ENCODE peak calls at places on chromosomes 5 and 9, in seven cellular contexts. Z, S, H, K, M, Q and Y are unnamed samples.

GRCh38 chr9:79592736-79593493 is 21.1 kb downstream of the TLE4 start:
- DNase-seq in Z (no peak), S (no peak), H (no peak), K (no peak), M (no peak), Q (peak; percentile 50), Y (no peak)

GRCh38 chr5:116097301-116097700 is 12.5 kb downstream of the COMMD10 start:
- DNase-seq in Z (no peak), S (no peak), H (no peak), K (no peak), M (no peak), Q (no peak), Y (no peak)

GRCh38 chr9:132039284-132039683 is 40.4 kb downstream of the MED27 start:
- DNase-seq in Z (no peak), S (no peak), H (no peak), K (no peak), M (no peak), Q (no peak), Y (no peak)

GRCh38 chr9:78261403-78262001 is 25.6 kb downstream of the CEP78 start:
- DNase-seq in Z (peak; percentile 8), S (peak; percentile 61), H (no peak), K (peak; percentile 44), M (peak; percentile 76), Q (no peak), Y (no peak)

GRCh38 chr9:113998529-113999255 is 79.4 kb downstream of the AMBP start:
- DNase-seq in Z (no peak), S (peak; percentile 21), H (peak; percentile 29), K (peak; percentile 62), M (peak; percentile 18), Q (no peak), Y (no peak)

GRCh38 chr5:157106668-157107461 is 2.0 kb downstream of the HAVCR2 start:
- DNase-seq in Z (no peak), S (no peak), H (no peak), K (no peak), M (no peak), Q (no peak), Y (no peak)

GRCh38 chr9:135023389-135023788 is 64.1 kb upstream of the OLFM1 start:
- DNase-seq in Z (peak; percentile 12), S (no peak), H (no peak), K (no peak), M (no peak), Q (no peak), Y (no peak)

GRCh38 chr5:144142030-144142825 is 28.2 kb downstream of the YIPF5 start:
- DNase-seq in Z (peak; percentile 12), S (peak; percentile 77), H (peak; percentile 65), K (peak; percentile 62), M (peak; percentile 71), Q (no peak), Y (peak; percentile 11)

GRCh38 chr5:151036556-151036955 is 16.2 kb downstream of the GPX3 start:
- DNase-seq in Z (no peak), S (no peak), H (no peak), K (no peak), M (no peak), Q (no peak), Y (no peak)

GRCh38 chr5:82417776-82418607 is 139.8 kb upstream of the RPS23 start:
- DNase-seq in Z (no peak), S (no peak), H (no peak), K (no peak), M (no peak), Q (no peak), Y (no peak)

GRCh38 chr9:97978706-97979105 is 4.4 kb upstream of the ANP32B start:
- DNase-seq in Z (no peak), S (no peak), H (no peak), K (no peak), M (no peak), Q (no peak), Y (no peak)

GRCh38 chr5:131587541-131587940 is 47.5 kb downstream of the RAPGEF6 start:
- DNase-seq in Z (no peak), S (no peak), H (no peak), K (no peak), M (no peak), Q (no peak), Y (no peak)

GRCh38 chr5:38543074-38543473 is 13.4 kb downstream of the LIFR start:
- DNase-seq in Z (no peak), S (no peak), H (no peak), K (no peak), M (no peak), Q (no peak), Y (no peak)

GRCh38 chr5:87113848-87114247 is 153.8 kb upstream of the RASA1 start:
- DNase-seq in Z (no peak), S (no peak), H (no peak), K (no peak), M (peak; percentile 64), Q (no peak), Y (no peak)

GRCh38 chr5:150444770-150445169 is 4.8 kb downstream of the RPS14 start:
- DNase-seq in Z (no peak), S (no peak), H (no peak), K (no peak), M (no peak), Q (no peak), Y (no peak)

GRCh38 chr9:8188720-8189407 is 389.3 kb upstream of the DMAC1 start:
- DNase-seq in Z (no peak), S (no peak), H (no peak), K (no peak), M (peak; percentile 28), Q (no peak), Y (no peak)

GRCh38 chr9:87035868-87036267 is 88.6 kb upstream of the GAS1 start:
- DNase-seq in Z (no peak), S (no peak), H (no peak), K (no peak), M (peak; percentile 42), Q (no peak), Y (no peak)

GRCh38 chr5:25399878-25400480 is 755.2 kb upstream of the CDH10 start:
- DNase-seq in Z (no peak), S (no peak), H (no peak), K (no peak), M (no peak), Q (no peak), Y (no peak)

GRCh38 chr9:109986423-109987055 is 206.5 kb downstream of the PALM2AKAP2 start:
- DNase-seq in Z (no peak), S (no peak), H (no peak), K (no peak), M (peak; percentile 91), Q (no peak), Y (peak; percentile 74)

GRCh38 chr9:137645211-137645610 is 26.4 kb downstream of the EHMT1 start:
- DNase-seq in Z (no peak), S (no peak), H (no peak), K (no peak), M (no peak), Q (no peak), Y (no peak)

GRCh38 chr5:155475318-155475717 is 461.8 kb downstream of the KIF4B start:
- DNase-seq in Z (no peak), S (peak; percentile 36), H (no peak), K (no peak), M (no peak), Q (no peak), Y (no peak)

GRCh38 chr5:61904730-61905129 is 401.3 kb upstream of the KIF2A start:
- DNase-seq in Z (no peak), S (no peak), H (no peak), K (no peak), M (no peak), Q (no peak), Y (no peak)

GRCh38 chr9:127053057-127053821 is 69.2 kb downstream of the ANGPTL2 start:
- DNase-seq in Z (no peak), S (no peak), H (no peak), K (no peak), M (peak; percentile 22), Q (no peak), Y (no peak)

GRCh38 chr5:135029468-135030122 is 4.4 kb downstream of the PITX1 start:
- DNase-seq in Z (no peak), S (no peak), H (no peak), K (no peak), M (peak; percentile 14), Q (no peak), Y (no peak)
- TF ChIP-seq EZH2 in Z (no peak), S (peak; percentile 98), H (peak; percentile 60), K (no peak), M (no peak), Q (no peak), Y (no peak)

GRCh38 chr9:37650873-37651768 is at the start of gene FRMPD1:
- DNase-seq in Z (no peak), S (peak; percentile 88), H (peak; percentile 92), K (peak; percentile 56), M (peak; percentile 18), Q (no peak), Y (peak; percentile 59)
- TF ChIP-seq EZH2 in Z (no peak), S (peak; percentile 60), H (peak; percentile 83), K (peak; percentile 61), M (peak; percentile 88), Q (no peak), Y (peak; percentile 68)

GRCh38 chr5:135034963-135035677 is 1.1 kb upstream of the PITX1 start:
- DNase-seq in Z (no peak), S (no peak), H (no peak), K (no peak), M (no peak), Q (no peak), Y (no peak)
- TF ChIP-seq EZH2 in Z (no peak), S (peak; percentile 65), H (no peak), K (no peak), M (peak; percentile 44), Q (no peak), Y (no peak)

DNA sequence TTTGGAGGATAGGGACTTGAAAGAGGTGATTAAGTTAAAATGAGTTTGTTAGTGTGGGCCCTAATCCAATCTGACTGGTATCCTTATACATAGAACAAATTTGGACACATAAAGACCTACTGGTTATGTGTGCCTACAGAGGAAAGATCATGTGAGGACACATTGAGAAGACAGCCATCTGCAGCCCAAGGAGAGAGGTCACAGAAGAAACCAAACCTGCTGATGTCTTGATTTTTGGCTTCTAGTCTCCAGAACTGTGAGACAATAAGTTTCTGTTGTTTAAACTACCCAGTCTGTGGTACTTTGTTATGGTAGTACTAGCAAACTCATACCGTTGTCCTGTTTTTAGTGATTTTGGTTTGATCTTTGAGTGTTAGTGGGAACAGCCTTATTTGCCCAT is 18.3 kb downstream of the RNF180 start:
- DNase-seq in Z (no peak), S (no peak), H (no peak), K (no peak), M (no peak), Q (no peak), Y (no peak)
- TF ChIP-seq EZH2 in Z (no peak), S (no peak), H (no peak), K (no peak), M (no peak), Q (no peak), Y (no peak)

DNA sequence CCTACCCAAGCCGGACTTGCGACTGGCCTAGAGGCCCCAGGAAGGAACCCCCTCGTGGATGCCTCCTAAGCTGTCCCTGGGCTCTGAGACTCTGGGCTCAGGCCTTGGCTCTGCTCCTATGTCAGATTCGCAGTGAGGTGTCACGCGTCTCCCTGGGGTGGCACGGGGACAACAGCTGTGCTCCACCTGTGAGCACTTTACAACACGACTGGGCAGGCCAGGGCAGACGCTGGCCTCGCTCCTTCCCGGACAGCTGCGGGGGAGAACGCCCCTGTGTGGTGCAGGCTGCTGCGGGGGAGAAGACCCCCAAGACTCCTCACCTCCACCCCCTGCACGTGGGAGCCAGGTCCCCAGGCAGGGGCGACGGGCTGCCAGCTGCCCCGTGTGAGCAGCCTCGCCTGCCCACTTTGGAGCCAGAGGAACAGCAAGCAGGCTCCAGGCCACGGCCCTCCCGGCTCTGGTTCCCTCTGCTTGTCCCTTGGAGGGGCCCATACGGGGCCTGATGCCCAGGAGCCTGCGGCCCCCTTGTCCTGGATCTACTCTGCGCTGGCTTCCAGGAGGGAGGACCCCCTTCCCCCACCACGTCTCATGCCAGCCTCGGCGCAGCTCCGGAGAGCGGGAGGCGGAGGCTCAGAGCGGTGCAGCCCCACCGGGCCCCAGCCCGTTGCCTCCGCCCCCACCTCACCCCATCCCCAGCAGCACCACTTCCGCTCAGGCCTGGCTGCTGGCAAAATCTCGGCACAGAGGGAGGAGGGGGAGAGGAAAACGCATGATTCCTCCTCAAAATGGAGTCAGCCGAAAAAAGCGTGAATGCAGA is 36.0 kb downstream of the SARDH start:
- DNase-seq in Z (no peak), S (no peak), H (no peak), K (peak; percentile 56), M (peak; percentile 42), Q (peak; percentile 84), Y (no peak)
- TF ChIP-seq EZH2 in Z (no peak), S (no peak), H (no peak), K (no peak), M (no peak), Q (no peak), Y (no peak)